ENCODE peak calls at places on chromosomes 7 and 10, in seven cellular contexts. M is cardiac muscle cell; W is CD4-positive, alpha-beta T cell; N is Peyer's patch; A is upper lobe of right lung; T is nephron progenitor cell; U is lower leg skin. Q is an unnamed sample.

GRCh38 chr10:35912615-35913170 is 270.6 kb upstream of the FZD8 start:
- DNase-seq in U (peak), T (no peak), M (no peak), N (no peak), A (no peak), W (no peak), Q (no peak)

GRCh38 chr10:124119933-124120332 is 26.5 kb upstream of the CHST15 start:
- DNase-seq in N (peak), T (no peak), M (no peak), A (peak), U (no peak), W (no peak), Q (no peak)

GRCh38 chr7:155402941-155403340 is 55.0 kb upstream of the EN2 start:
- DNase-seq in W (no peak), T (no peak), M (no peak), U (no peak), N (no peak), A (no peak), Q (no peak)

GRCh38 chr7:7157177-7157886 is 25.0 kb upstream of the C1GALT1 start:
- DNase-seq in N (peak), A (no peak), W (peak), M (no peak), T (no peak), U (no peak), Q (peak)

GRCh38 chr7:156897673-156898072 is 4.7 kb upstream of the LMBR1 start:
- DNase-seq in N (no peak), A (no peak), U (no peak), W (no peak), M (no peak), T (no peak), Q (no peak)

GRCh38 chr10:58347967-58348366 is 13.2 kb downstream of the UBE2D1 start:
- DNase-seq in U (no peak), M (no peak), A (no peak), T (no peak), N (no peak), W (no peak), Q (no peak)

GRCh38 chr10:1367938-1368697 is 311.9 kb downstream of the WDR37 start:
- DNase-seq in W (no peak), M (no peak), T (no peak), U (no peak), N (no peak), A (no peak), Q (no peak)

GRCh38 chr10:33237736-33238624 is 96.5 kb downstream of the NRP1 start:
- DNase-seq in M (no peak), A (no peak), U (no peak), W (no peak), N (no peak), T (no peak), Q (no peak)

GRCh38 chr7:6606866-6607583 is 8.4 kb upstream of the ZNF853 start:
- DNase-seq in U (no peak), W (no peak), N (no peak), A (peak), M (no peak), T (no peak), Q (no peak)

GRCh38 chr7:28106316-28106957 is 74.2 kb downstream of the JAZF1 start:
- DNase-seq in A (no peak), W (no peak), N (no peak), M (peak), T (no peak), U (no peak), Q (no peak)

GRCh38 chr7:35725280-35725680 is 30.3 kb upstream of the HERPUD2 start:
- DNase-seq in M (no peak), T (no peak), N (peak), W (peak), A (no peak), U (no peak), Q (peak)

GRCh38 chr7:56092789-56093531 is at the start of gene PHKG1:
- DNase-seq in U (peak), T (no peak), W (no peak), N (no peak), A (peak), M (peak), Q (no peak)

GRCh38 chr10:30435068-30435422 is 1.1 kb downstream of the MAP3K8 start:
- DNase-seq in T (no peak), W (no peak), N (peak), M (peak), U (peak), A (peak), Q (peak)

GRCh38 chr10:44335330-44336021 is 49.4 kb downstream of the CXCL12 start:
- DNase-seq in A (no peak), T (no peak), W (no peak), U (no peak), N (no peak), M (no peak), Q (no peak)

GRCh38 chr7:2355079-2356008 is 717 bp downstream of the EIF3B start:
- DNase-seq in M (peak), T (peak), U (no peak), N (no peak), W (no peak), A (peak), Q (peak)

GRCh38 chr10:77117501-77117900 is 520.1 kb downstream of the KCNMA1 start:
- DNase-seq in T (no peak), M (no peak), U (no peak), A (no peak), N (no peak), W (no peak), Q (no peak)

DNA sequence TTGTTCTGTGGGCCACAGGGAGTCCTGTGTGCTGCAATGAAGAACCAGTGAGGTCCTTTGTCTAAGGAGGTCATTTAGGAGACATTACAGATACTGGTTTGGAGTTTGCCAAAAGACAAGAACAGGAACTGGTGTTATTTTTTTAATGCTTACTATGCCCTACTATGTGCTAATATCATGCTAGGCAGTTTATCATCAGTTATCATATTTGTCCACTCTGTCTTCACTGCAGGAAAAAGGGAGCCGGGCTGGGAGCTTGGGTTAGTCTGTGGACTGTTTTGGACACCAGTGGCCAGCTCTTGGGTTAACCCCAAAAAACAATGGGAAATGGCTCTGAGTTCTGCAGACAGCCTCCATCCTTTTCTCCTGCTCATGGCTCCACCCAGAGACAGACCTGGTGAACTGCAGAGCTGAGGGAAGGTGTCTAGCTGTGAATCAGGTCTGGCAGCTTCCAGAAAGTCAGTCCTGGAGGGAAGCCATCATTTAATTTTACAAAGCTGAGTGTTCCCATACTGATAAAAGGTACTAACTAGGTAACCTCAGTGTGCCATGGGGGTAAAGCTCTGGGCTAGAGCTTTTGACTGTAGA is 101.2 kb upstream of the ZNF746 start:
- DNase-seq in M (peak), N (no peak), T (no peak), U (no peak), A (no peak), W (no peak), Q (no peak)
- TF ChIP-seq CTCF in M (peak), N (no peak), T (peak), U (no peak), A (peak), W (no peak), Q (no peak)

DNA sequence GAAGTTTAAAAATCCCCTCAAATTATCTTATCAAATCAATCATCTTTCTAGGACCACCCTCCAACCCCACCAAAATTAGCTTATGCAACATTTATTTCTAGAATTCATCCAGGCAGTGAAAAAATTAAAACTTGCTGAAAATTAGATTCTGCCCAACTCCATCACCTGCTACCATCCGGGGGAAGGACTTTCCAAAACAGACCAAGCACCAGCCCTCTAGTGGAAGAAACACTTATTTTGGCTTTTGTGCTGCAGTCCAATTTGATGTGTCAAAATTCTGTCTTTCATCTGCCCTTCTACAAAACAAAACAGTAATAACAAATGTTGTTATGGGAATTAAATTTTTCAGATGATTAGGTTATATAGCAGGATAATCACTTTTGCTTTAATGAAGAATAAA is 35.1 kb downstream of the GCC1 start:
- DNase-seq in A (no peak), M (no peak), T (no peak), U (no peak), W (no peak), N (no peak), Q (no peak)
- TF ChIP-seq CTCF in A (no peak), M (peak), T (peak), U (no peak), W (no peak), N (no peak), Q (no peak)

GRCh38 chr10:56823849-56824248 is 462.8 kb upstream of the ZWINT start:
- DNase-seq in A (no peak), N (no peak), M (no peak), T (no peak), W (no peak), U (no peak), Q (no peak)
- TF ChIP-seq CTCF in A (peak), N (peak), M (no peak), T (no peak), W (no peak), U (no peak), Q (no peak)

GRCh38 chr10:117924820-117925219 is 121.9 kb downstream of the RAB11FIP2 start:
- DNase-seq in M (no peak), T (no peak), A (no peak), N (no peak), W (no peak), U (no peak), Q (no peak)
- TF ChIP-seq CTCF in M (no peak), T (no peak), A (no peak), N (no peak), W (no peak), U (no peak), Q (no peak)

GRCh38 chr7:152025077-152025936 is at the start of gene GALNT11:
- DNase-seq in T (peak), A (peak), N (peak), U (peak), M (peak), W (peak), Q (peak)
- TF ChIP-seq CTCF in T (peak), A (peak), N (no peak), U (no peak), M (peak), W (no peak), Q (no peak)

GRCh38 chr10:80165173-80165572 is 32.6 kb downstream of the PLAC9 start:
- DNase-seq in M (peak), U (no peak), T (no peak), A (peak), W (no peak), N (no peak), Q (no peak)
- TF ChIP-seq CTCF in M (peak), U (no peak), T (no peak), A (no peak), W (no peak), N (no peak), Q (no peak)

GRCh38 chr7:31051598-31052503 is at the start of gene ADCYAP1R1:
- DNase-seq in M (peak), W (no peak), A (no peak), N (no peak), T (peak), U (no peak), Q (no peak)
- TF ChIP-seq CTCF in M (no peak), W (no peak), A (no peak), N (no peak), T (no peak), U (no peak), Q (no peak)

Q was measured in natural killer cell.